ENCODE peak calls at places on chromosomes 4 and X, in seven cellular contexts. One of them, this sample, is unnamed.

GRCh38 chr4:100977274-100977673 is 370.1 kb downstream of the PPP3CA start:
- DNase-seq in fibroblast of lung: no peak
- DNase-seq in HCT116: no peak
- DNase-seq in IMR-90: no peak
- DNase-seq in mammary epithelial cell: no peak
- DNase-seq in endothelial cell of umbilical vein: no peak
- DNase-seq in OCI-LY7: no peak
- DNase-seq in this sample: no peak

GRCh38 chr4:71473541-71474240 is 134.9 kb downstream of the SLC4A4 start:
- DNase-seq in fibroblast of lung: no peak
- DNase-seq in HCT116: no peak
- DNase-seq in IMR-90: no peak
- DNase-seq in mammary epithelial cell: no peak
- DNase-seq in endothelial cell of umbilical vein: no peak
- DNase-seq in OCI-LY7: no peak
- DNase-seq in this sample: no peak

GRCh38 chrX:64977051-64977450 is 801 bp upstream of the ZC4H2 start:
- DNase-seq in fibroblast of lung: no peak
- DNase-seq in HCT116: no peak
- DNase-seq in IMR-90: no peak
- DNase-seq in mammary epithelial cell: peak
- DNase-seq in endothelial cell of umbilical vein: no peak
- DNase-seq in OCI-LY7: no peak
- DNase-seq in this sample: no peak

GRCh38 chr4:3810796-3811485 is 44.8 kb downstream of the ADRA2C start:
- DNase-seq in fibroblast of lung: no peak
- DNase-seq in HCT116: no peak
- DNase-seq in IMR-90: no peak
- DNase-seq in mammary epithelial cell: no peak
- DNase-seq in endothelial cell of umbilical vein: no peak
- DNase-seq in OCI-LY7: no peak
- DNase-seq in this sample: no peak

GRCh38 chr4:23959401-23960148 is 69.7 kb upstream of the PPARGC1A start:
- DNase-seq in fibroblast of lung: no peak
- DNase-seq in HCT116: no peak
- DNase-seq in IMR-90: no peak
- DNase-seq in mammary epithelial cell: no peak
- DNase-seq in endothelial cell of umbilical vein: no peak
- DNase-seq in OCI-LY7: no peak
- DNase-seq in this sample: no peak

GRCh38 chr4:176256921-176257320 is 12.1 kb downstream of the ASB5 start:
- DNase-seq in fibroblast of lung: no peak
- DNase-seq in HCT116: no peak
- DNase-seq in IMR-90: peak
- DNase-seq in mammary epithelial cell: peak
- DNase-seq in endothelial cell of umbilical vein: peak
- DNase-seq in OCI-LY7: no peak
- DNase-seq in this sample: peak

GRCh38 chr4:173057442-173057841 is 111.2 kb upstream of the GALNT7 start:
- DNase-seq in fibroblast of lung: no peak
- DNase-seq in HCT116: no peak
- DNase-seq in IMR-90: peak
- DNase-seq in mammary epithelial cell: no peak
- DNase-seq in endothelial cell of umbilical vein: peak
- DNase-seq in OCI-LY7: no peak
- DNase-seq in this sample: no peak

GRCh38 chr4:186725422-186726149 is 1.9 kb upstream of the FAT1 start:
- DNase-seq in fibroblast of lung: peak
- DNase-seq in HCT116: peak
- DNase-seq in IMR-90: peak
- DNase-seq in mammary epithelial cell: peak
- DNase-seq in endothelial cell of umbilical vein: peak
- DNase-seq in OCI-LY7: no peak
- DNase-seq in this sample: peak

GRCh38 chrX:155880586-155881157 is 473 bp upstream of the VAMP7 start:
- DNase-seq in fibroblast of lung: peak
- DNase-seq in HCT116: no peak
- DNase-seq in IMR-90: no peak
- DNase-seq in mammary epithelial cell: no peak
- DNase-seq in endothelial cell of umbilical vein: no peak
- DNase-seq in OCI-LY7: no peak
- DNase-seq in this sample: no peak

GRCh38 chr4:152010680-152011079 is 249.9 kb upstream of the GATB start:
- DNase-seq in fibroblast of lung: no peak
- DNase-seq in HCT116: no peak
- DNase-seq in IMR-90: no peak
- DNase-seq in mammary epithelial cell: no peak
- DNase-seq in endothelial cell of umbilical vein: no peak
- DNase-seq in OCI-LY7: no peak
- DNase-seq in this sample: peak

GRCh38 chrX:55008571-55009358 is 8.6 kb downstream of the APEX2 start:
- DNase-seq in fibroblast of lung: no peak
- DNase-seq in HCT116: peak
- DNase-seq in IMR-90: peak
- DNase-seq in mammary epithelial cell: peak
- DNase-seq in endothelial cell of umbilical vein: peak
- DNase-seq in OCI-LY7: no peak
- DNase-seq in this sample: no peak

GRCh38 chr4:88006956-88007303 is 505 bp upstream of the PKD2 start:
- DNase-seq in fibroblast of lung: no peak
- DNase-seq in HCT116: no peak
- DNase-seq in IMR-90: no peak
- DNase-seq in mammary epithelial cell: no peak
- DNase-seq in endothelial cell of umbilical vein: no peak
- DNase-seq in OCI-LY7: no peak
- DNase-seq in this sample: no peak

GRCh38 chr4:143359794-143360193 is 23.1 kb downstream of the GAB1 start:
- DNase-seq in fibroblast of lung: no peak
- DNase-seq in HCT116: no peak
- DNase-seq in IMR-90: no peak
- DNase-seq in mammary epithelial cell: peak
- DNase-seq in endothelial cell of umbilical vein: no peak
- DNase-seq in OCI-LY7: no peak
- DNase-seq in this sample: no peak

GRCh38 chr4:107034091-107034698 is 1.9 kb downstream of the DKK2 start:
- DNase-seq in fibroblast of lung: peak
- DNase-seq in HCT116: no peak
- DNase-seq in IMR-90: no peak
- DNase-seq in mammary epithelial cell: no peak
- DNase-seq in endothelial cell of umbilical vein: peak
- DNase-seq in OCI-LY7: no peak
- DNase-seq in this sample: peak

GRCh38 chr4:76781698-76782595 is 116.0 kb downstream of the SOWAHB start:
- DNase-seq in fibroblast of lung: peak
- DNase-seq in HCT116: peak
- DNase-seq in IMR-90: peak
- DNase-seq in mammary epithelial cell: peak
- DNase-seq in endothelial cell of umbilical vein: no peak
- DNase-seq in OCI-LY7: no peak
- DNase-seq in this sample: no peak

GRCh38 chr4:95122001-95122400 is 364.2 kb downstream of the BMPR1B start:
- DNase-seq in fibroblast of lung: no peak
- DNase-seq in HCT116: no peak
- DNase-seq in IMR-90: no peak
- DNase-seq in mammary epithelial cell: no peak
- DNase-seq in endothelial cell of umbilical vein: no peak
- DNase-seq in OCI-LY7: no peak
- DNase-seq in this sample: no peak

GRCh38 chr4:13989496-13989895 is 362.0 kb upstream of the BOD1L1 start:
- DNase-seq in fibroblast of lung: peak
- DNase-seq in HCT116: no peak
- DNase-seq in IMR-90: no peak
- DNase-seq in mammary epithelial cell: peak
- DNase-seq in endothelial cell of umbilical vein: no peak
- DNase-seq in OCI-LY7: no peak
- DNase-seq in this sample: no peak
- H2AFZ ChIP-seq in fibroblast of lung: no peak
- H2AFZ ChIP-seq in HCT116: no peak
- H2AFZ ChIP-seq in IMR-90: no peak
- H2AFZ ChIP-seq in mammary epithelial cell: peak
- H2AFZ ChIP-seq in endothelial cell of umbilical vein: no peak
- H2AFZ ChIP-seq in OCI-LY7: no peak
- H2AFZ ChIP-seq in this sample: no peak

DNA sequence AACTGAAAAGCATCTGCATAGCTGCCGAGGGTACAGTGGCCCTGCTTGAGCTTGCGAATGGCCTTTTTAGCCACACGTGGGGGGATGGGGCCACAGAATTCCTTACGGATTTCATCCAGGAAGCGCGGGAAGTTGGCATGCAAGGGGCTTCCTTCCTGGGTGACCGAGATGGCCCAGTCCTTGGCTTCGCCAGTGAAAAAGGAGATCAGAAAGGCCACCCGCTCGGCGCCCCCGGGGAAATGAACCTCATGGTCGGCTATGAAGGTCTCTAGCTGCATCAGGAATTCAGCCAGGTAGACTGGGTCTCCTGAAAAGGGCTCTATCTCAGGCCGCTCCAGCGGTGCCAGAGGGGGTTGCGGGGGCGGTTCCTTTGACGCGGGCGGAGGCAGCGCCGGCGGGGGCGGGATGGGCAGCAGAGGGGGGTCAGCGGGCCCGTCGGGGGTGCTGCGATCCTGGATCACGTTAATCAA is 918 bp downstream of the RTL5 start:
- DNase-seq in fibroblast of lung: no peak
- DNase-seq in HCT116: no peak
- DNase-seq in IMR-90: no peak
- DNase-seq in mammary epithelial cell: no peak
- DNase-seq in endothelial cell of umbilical vein: no peak
- DNase-seq in OCI-LY7: no peak
- DNase-seq in this sample: peak
- H3K27ac ChIP-seq in fibroblast of lung: no peak
- H3K27ac ChIP-seq in HCT116: no peak
- H3K27ac ChIP-seq in IMR-90: no peak
- H3K27ac ChIP-seq in mammary epithelial cell: no peak
- H3K27ac ChIP-seq in endothelial cell of umbilical vein: no peak
- H3K27ac ChIP-seq in OCI-LY7: no peak
- H3K27ac ChIP-seq in this sample: no peak

GRCh38 chrX:136747003-136747986 is 33.4 kb downstream of the ARHGEF6 start:
- DNase-seq in fibroblast of lung: no peak
- DNase-seq in HCT116: no peak
- DNase-seq in IMR-90: no peak
- DNase-seq in mammary epithelial cell: no peak
- DNase-seq in endothelial cell of umbilical vein: no peak
- DNase-seq in OCI-LY7: no peak
- DNase-seq in this sample: no peak

GRCh38 chrX:136750364-136750763 is 30.4 kb downstream of the ARHGEF6 start:
- DNase-seq in fibroblast of lung: no peak
- DNase-seq in HCT116: no peak
- DNase-seq in IMR-90: no peak
- DNase-seq in mammary epithelial cell: peak
- DNase-seq in endothelial cell of umbilical vein: no peak
- DNase-seq in OCI-LY7: no peak
- DNase-seq in this sample: no peak

GRCh38 chrX:136755411-136755810 is 25.3 kb downstream of the ARHGEF6 start:
- DNase-seq in fibroblast of lung: no peak
- DNase-seq in HCT116: no peak
- DNase-seq in IMR-90: no peak
- DNase-seq in mammary epithelial cell: no peak
- DNase-seq in endothelial cell of umbilical vein: no peak
- DNase-seq in OCI-LY7: no peak
- DNase-seq in this sample: no peak

GRCh38 chrX:136754641-136755040 is 26.1 kb downstream of the ARHGEF6 start:
- DNase-seq in fibroblast of lung: no peak
- DNase-seq in HCT116: no peak
- DNase-seq in IMR-90: no peak
- DNase-seq in mammary epithelial cell: no peak
- DNase-seq in endothelial cell of umbilical vein: no peak
- DNase-seq in OCI-LY7: no peak
- DNase-seq in this sample: peak

GRCh38 chrX:136752796-136753195 is 27.9 kb downstream of the ARHGEF6 start:
- DNase-seq in fibroblast of lung: peak
- DNase-seq in HCT116: no peak
- DNase-seq in IMR-90: peak
- DNase-seq in mammary epithelial cell: no peak
- DNase-seq in endothelial cell of umbilical vein: no peak
- DNase-seq in OCI-LY7: no peak
- DNase-seq in this sample: no peak
- H2AFZ ChIP-seq in fibroblast of lung: no peak
- H2AFZ ChIP-seq in HCT116: no peak
- H2AFZ ChIP-seq in IMR-90: no peak
- H2AFZ ChIP-seq in mammary epithelial cell: no peak
- H2AFZ ChIP-seq in endothelial cell of umbilical vein: no peak
- H2AFZ ChIP-seq in OCI-LY7: no peak
- H2AFZ ChIP-seq in this sample: no peak

DNA sequence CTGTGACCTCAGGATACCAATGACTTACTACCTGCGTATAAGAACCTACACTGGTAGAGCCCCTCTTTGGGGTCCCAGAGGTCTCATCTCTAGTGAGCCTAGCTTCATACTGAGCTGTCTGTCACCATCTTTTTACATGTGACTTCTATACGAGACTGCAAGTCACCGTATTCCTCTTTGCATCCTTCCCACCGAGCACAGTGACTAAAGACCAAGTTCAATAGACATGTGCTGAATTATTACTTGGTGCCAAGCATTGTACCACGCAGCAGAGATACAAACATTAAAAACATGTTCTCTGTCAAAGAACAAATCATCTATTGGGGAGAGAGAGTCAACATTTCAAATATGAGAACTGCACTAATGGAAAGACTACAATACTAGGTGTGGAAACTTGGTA is 16.4 kb downstream of the ARAP2 start:
- DNase-seq in fibroblast of lung: no peak
- DNase-seq in HCT116: no peak
- DNase-seq in IMR-90: no peak
- DNase-seq in mammary epithelial cell: no peak
- DNase-seq in endothelial cell of umbilical vein: no peak
- DNase-seq in OCI-LY7: no peak
- DNase-seq in this sample: no peak
- H3K27ac ChIP-seq in fibroblast of lung: no peak
- H3K27ac ChIP-seq in HCT116: no peak
- H3K27ac ChIP-seq in IMR-90: no peak
- H3K27ac ChIP-seq in mammary epithelial cell: no peak
- H3K27ac ChIP-seq in endothelial cell of umbilical vein: no peak
- H3K27ac ChIP-seq in OCI-LY7: no peak
- H3K27ac ChIP-seq in this sample: no peak

DNA sequence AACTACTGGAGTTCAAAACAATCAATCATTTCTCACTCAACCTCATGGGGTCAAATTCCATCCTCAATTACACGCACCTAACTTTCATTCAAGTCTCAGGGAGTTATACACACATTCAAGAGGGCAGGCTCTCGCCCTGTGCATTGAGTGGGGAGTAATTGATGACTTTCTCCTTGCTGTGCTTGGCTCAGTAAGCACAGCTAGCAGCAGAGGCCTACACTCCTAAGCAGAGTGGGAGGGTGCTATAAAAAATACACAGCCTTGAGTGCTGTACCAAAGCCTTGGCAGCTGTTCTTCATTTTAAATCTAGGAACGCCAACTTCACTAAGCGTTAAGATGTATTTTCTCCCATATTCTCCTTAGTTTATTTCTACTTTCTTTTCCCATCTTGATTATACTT is 958.2 kb upstream of the ADGRL3 start:
- DNase-seq in fibroblast of lung: peak
- DNase-seq in HCT116: no peak
- DNase-seq in IMR-90: no peak
- DNase-seq in mammary epithelial cell: no peak
- DNase-seq in endothelial cell of umbilical vein: no peak
- DNase-seq in OCI-LY7: no peak
- DNase-seq in this sample: peak
- H2AFZ ChIP-seq in fibroblast of lung: no peak
- H2AFZ ChIP-seq in HCT116: no peak
- H2AFZ ChIP-seq in IMR-90: no peak
- H2AFZ ChIP-seq in mammary epithelial cell: no peak
- H2AFZ ChIP-seq in endothelial cell of umbilical vein: no peak
- H2AFZ ChIP-seq in OCI-LY7: no peak
- H2AFZ ChIP-seq in this sample: peak

GRCh38 chr4:185576918-185577591 is 41.7 kb upstream of the PDLIM3 start:
- DNase-seq in fibroblast of lung: no peak
- DNase-seq in HCT116: no peak
- DNase-seq in IMR-90: peak
- DNase-seq in mammary epithelial cell: no peak
- DNase-seq in endothelial cell of umbilical vein: no peak
- DNase-seq in OCI-LY7: no peak
- DNase-seq in this sample: no peak
- H3K27ac ChIP-seq in fibroblast of lung: no peak
- H3K27ac ChIP-seq in HCT116: no peak
- H3K27ac ChIP-seq in IMR-90: no peak
- H3K27ac ChIP-seq in mammary epithelial cell: no peak
- H3K27ac ChIP-seq in endothelial cell of umbilical vein: no peak
- H3K27ac ChIP-seq in OCI-LY7: no peak
- H3K27ac ChIP-seq in this sample: no peak

This sample was measured in neural progenitor cell.